ENCODE peak calls at places on chromosomes 3 and 15, in four cellular contexts. M is mammary epithelial cell, W is AG08396, E is NCI-H1694 treated with DMSO at 0.1 percent for 48 hours. D is an unnamed sample.

GRCh38 chr15:75349851-75350588 is 3.2 kb downstream of the NEIL1 start:
- DNase-seq in M (no peak), W (no peak), E (no peak), D (no peak)

GRCh38 chr3:20160230-20160629 is 25.8 kb downstream of the SGO1 start:
- DNase-seq in M (no peak), W (no peak), E (no peak), D (no peak)

GRCh38 chr3:119585867-119586570 is 6.7 kb downstream of the ADPRH start:
- DNase-seq in M (no peak), W (no peak), E (no peak), D (no peak)

GRCh38 chr15:68650901-68651709 is 72.3 kb downstream of the CORO2B start:
- DNase-seq in M (no peak), W (no peak), E (no peak), D (no peak)

GRCh38 chr15:96209285-96209735 is 121.2 kb upstream of the NR2F2 start:
- DNase-seq in M (no peak), W (no peak), E (no peak), D (no peak)

GRCh38 chr15:70593795-70594194 is 169.6 kb downstream of the UACA start:
- DNase-seq in M (no peak), W (no peak), E (no peak), D (no peak)

GRCh38 chr3:131328739-131329138 is 52.8 kb upstream of the NUDT16 start:
- DNase-seq in M (no peak), W (no peak), E (no peak), D (no peak)

GRCh38 chr3:131735121-131735520 is 232.3 kb upstream of the MRPL3 start:
- DNase-seq in M (peak), W (no peak), E (no peak), D (peak)